ENCODE peak calls at places on chromosomes 11 and 22, in six cellular contexts. N is activated effector memory CD4-positive, alpha-beta T cell treated with anti-CD3 and anti-CD28 coated beads, Interleukin-2, amount 50 U/mL, for 16 hours; I is fibroblast of gingiva; F is hippocampal formation; S is putamen; P is fibroblast of the conjunctiva. A is an unnamed sample.

GRCh38 chr11:130782361-130783221 is 133.7 kb downstream of the SNX19 start:
- DNase-seq in P (peak), N (no peak), S (no peak), I (peak), F (no peak), A (peak)

GRCh38 chr11:72591785-72592490 is 82.3 kb downstream of the PDE2A start:
- DNase-seq in N (peak), I (no peak), F (peak), P (no peak), S (peak), A (no peak)

GRCh38 chr11:105181521-105181920 is 42.0 kb upstream of the CARD18 start:
- DNase-seq in N (no peak), I (peak), F (no peak), S (peak), P (peak), A (peak)

GRCh38 chr11:1899100-1899499 is 7.4 kb upstream of the PRR33 start:
- DNase-seq in F (no peak), P (no peak), S (no peak), N (no peak), I (no peak), A (no peak)

GRCh38 chr22:41557401-41558240 is 3.2 kb upstream of the CSDC2 start:
- DNase-seq in I (peak), F (peak), S (peak), N (no peak), P (peak), A (peak)

GRCh38 chr11:120473486-120473885 is 38.1 kb upstream of the GRIK4 start:
- DNase-seq in N (no peak), S (no peak), P (no peak), I (no peak), F (no peak), A (no peak)

GRCh38 chr11:95360382-95360781 is 129.4 kb upstream of the SESN3 start:
- DNase-seq in F (no peak), S (no peak), I (peak), N (no peak), P (no peak), A (no peak)

GRCh38 chr11:14362613-14363012 is 3.6 kb upstream of the RRAS2 start:
- DNase-seq in S (no peak), I (no peak), P (no peak), N (no peak), F (no peak), A (no peak)

GRCh38 chr11:506238-506949 is 648 bp downstream of the RNH1 start:
- DNase-seq in P (peak), I (peak), S (peak), N (peak), F (peak), A (peak)

GRCh38 chr11:13761250-13761649 is 92.8 kb downstream of the FAR1 start:
- DNase-seq in N (no peak), P (no peak), F (no peak), S (no peak), I (no peak), A (peak)

GRCh38 chr11:45590743-45591142 is 74.7 kb downstream of the CHST1 start:
- DNase-seq in P (no peak), I (no peak), F (no peak), N (peak), S (peak), A (no peak)

GRCh38 chr22:24094966-24095365 is 83.9 kb downstream of the CABIN1 start:
- DNase-seq in P (no peak), F (no peak), N (peak), S (no peak), I (no peak), A (no peak)

GRCh38 chr22:38397189-38398097 is 57.6 kb downstream of the KCNJ4 start:
- DNase-seq in F (no peak), P (peak), I (peak), N (peak), S (no peak), A (peak)

GRCh38 chr22:29580200-29580810 is 608 bp downstream of the NIPSNAP1 start:
- DNase-seq in P (no peak), S (no peak), F (no peak), N (no peak), I (no peak), A (no peak)

GRCh38 chr11:21072517-21072916 is 403.1 kb downstream of the NELL1 start:
- DNase-seq in I (no peak), S (no peak), P (no peak), F (no peak), N (no peak), A (no peak)

GRCh38 chr22:29820941-29821789 is 16.9 kb downstream of the ASCC2 start:
- DNase-seq in P (peak), S (no peak), F (no peak), I (peak), N (no peak), A (peak)

A was measured in foreskin fibroblast.